ENCODE peak calls at places on chromosome 19, in four cellular contexts. M is posterior cingulate gyrus; K is neural progenitor cell; U is stimulated activated CD4-positive, alpha-beta T cell treated with anti-CD3 and anti-CD28 coated beads, Interleukin-15, amount 100 ng/mL, for 1 hour. H is an unnamed sample.
A peak's percentile ranks its signal among the peaks of the same experiment; 100 is the strongest.

GRCh38 chr19:15249912-15250634 is 17.8 kb upstream of the EPHX3 start:
- DNase-seq in K (peak; percentile 24), M (peak; percentile 75), U (no peak), H (no peak)

GRCh38 chr19:47445937-47446402 is 25.7 kb downstream of the SLC8A2 start:
- DNase-seq in U (peak; percentile 43), K (peak; percentile 58), M (peak; percentile 93), H (peak; percentile 75)

GRCh38 chr19:2428756-2429711 is 1.6 kb upstream of the TIMM13 start:
- DNase-seq in M (peak; percentile 81), U (no peak), K (no peak), H (peak; percentile 54)

GRCh38 chr19:17846146-17846545 is 1.6 kb downstream of the JAK3 start:
- DNase-seq in M (no peak), U (no peak), K (no peak), H (no peak)

GRCh38 chr19:45800009-45800553 is 7.4 kb upstream of the DMWD start:
- DNase-seq in K (no peak), M (peak; percentile 80), U (no peak), H (no peak)

GRCh38 chr19:6071103-6071485 is 39.2 kb downstream of the RFX2 start:
- DNase-seq in U (no peak), K (no peak), M (no peak), H (no peak)

GRCh38 chr19:57465680-57466381 is 8.9 kb upstream of the VN1R1 start:
- DNase-seq in M (no peak), K (peak; percentile 32), U (no peak), H (no peak)

GRCh38 chr19:2461751-2462634 is 5.2 kb upstream of the LMNB2 start:
- DNase-seq in U (peak; percentile 51), K (peak; percentile 78), M (peak; percentile 90), H (peak; percentile 84)

GRCh38 chr19:13027031-13027430 is 31.8 kb downstream of the NFIX start:
- DNase-seq in M (no peak), K (no peak), U (no peak), H (no peak)

GRCh38 chr19:56637976-56638555 is 4.9 kb upstream of the SMIM17 start:
- DNase-seq in U (no peak), M (peak; percentile 92), K (peak; percentile 95), H (peak; percentile 69)

GRCh38 chr19:37654833-37655688 is at the start of gene ZFP30:
- DNase-seq in M (peak; percentile 99), K (peak; percentile 93), U (peak; percentile 69), H (peak; percentile 76)

GRCh38 chr19:47760632-47760999 is 15.3 kb downstream of the NOP53 start:
- DNase-seq in M (no peak), K (no peak), U (no peak), H (no peak)

GRCh38 chr19:1269478-1270167 is 491 bp downstream of the CIRBP start:
- DNase-seq in M (peak; percentile 96), K (peak; percentile 95), U (peak; percentile 81), H (peak; percentile 79)

GRCh38 chr19:9456018-9456689 is 20.8 kb upstream of the ZNF266 start:
- DNase-seq in K (no peak), U (no peak), M (no peak), H (no peak)

GRCh38 chr19:18730885-18731513 is 47.5 kb downstream of the CRTC1 start:
- DNase-seq in M (no peak), U (no peak), K (no peak), H (no peak)

GRCh38 chr19:41359741-41360140 is 4.2 kb downstream of the B9D2 start:
- DNase-seq in U (no peak), K (no peak), M (no peak), H (no peak)

GRCh38 chr19:35043906-35044305 is 2.4 kb downstream of the HPN start:
- DNase-seq in K (no peak), M (no peak), U (no peak), H (no peak)

GRCh38 chr19:51799311-51799997 is 4.5 kb downstream of the FPR3 start:
- DNase-seq in M (peak; percentile 95), K (no peak), U (no peak), H (no peak)

GRCh38 chr19:35251456-35251855 is 2.7 kb downstream of the LSR start:
- DNase-seq in K (no peak), M (no peak), U (no peak), H (no peak)

GRCh38 chr19:18832331-18833140 is 777 bp downstream of the UPF1 start:
- DNase-seq in K (peak; percentile 65), U (no peak), M (no peak), H (peak; percentile 57)

GRCh38 chr19:4742717-4743646 is 19.3 kb upstream of the DPP9 start:
- DNase-seq in K (peak; percentile 52), U (no peak), M (no peak), H (peak; percentile 79)

GRCh38 chr19:3969435-3970312 is 1.2 kb downstream of the DAPK3 start:
- DNase-seq in M (peak; percentile 82), U (no peak), K (peak; percentile 54), H (peak; percentile 81)

GRCh38 chr19:1616396-1616795 is 11.1 kb upstream of the UQCR11 start:
- DNase-seq in M (no peak), U (no peak), K (no peak), H (no peak)

GRCh38 chr19:2774083-2774679 is 8.9 kb downstream of the SGTA start:
- DNase-seq in U (no peak), K (no peak), M (no peak), H (no peak)

GRCh38 chr19:35267818-35268545 is 780 bp upstream of the USF2 start:
- DNase-seq in U (peak; percentile 70), M (peak; percentile 94), K (peak; percentile 89), H (peak; percentile 61)

GRCh38 chr19:54489766-54490165 is 12.9 kb upstream of the LAIR2 start:
- DNase-seq in M (no peak), K (no peak), U (no peak), H (no peak)

H was measured in H9.